ENCODE peak calls at places on chromosomes 6 and 20, in eight cellular contexts. One of them, this sample, is unnamed.

GRCh38 chr6:15017251-15017650 is 228.6 kb upstream of the JARID2 start:
- DNase-seq in amygdala: no peak
- DNase-seq in NT2/D1: peak
- DNase-seq in pancreas: no peak
- DNase-seq in mesenteric fat pad: no peak
- DNase-seq in fibroblast of lung: no peak
- DNase-seq in NCI-H526 treated with DMSO at 0.1 percent for 48 hours: no peak
- DNase-seq in DND-41: peak
- DNase-seq in this sample: no peak

GRCh38 chr20:51456511-51457280 is 85.8 kb downstream of the NFATC2 start:
- DNase-seq in amygdala: peak
- DNase-seq in NT2/D1: peak
- DNase-seq in pancreas: peak
- DNase-seq in mesenteric fat pad: peak
- DNase-seq in fibroblast of lung: peak
- DNase-seq in NCI-H526 treated with DMSO at 0.1 percent for 48 hours: no peak
- DNase-seq in DND-41: no peak
- DNase-seq in this sample: peak

GRCh38 chr6:138219398-138219797 is 1.1 kb upstream of the PBOV1 start:
- DNase-seq in amygdala: no peak
- DNase-seq in NT2/D1: no peak
- DNase-seq in pancreas: no peak
- DNase-seq in mesenteric fat pad: no peak
- DNase-seq in fibroblast of lung: no peak
- DNase-seq in NCI-H526 treated with DMSO at 0.1 percent for 48 hours: no peak
- DNase-seq in DND-41: no peak
- DNase-seq in this sample: no peak

GRCh38 chr6:25930532-25931410 is at the start of gene SLC17A2:
- DNase-seq in amygdala: no peak
- DNase-seq in NT2/D1: no peak
- DNase-seq in pancreas: no peak
- DNase-seq in mesenteric fat pad: no peak
- DNase-seq in fibroblast of lung: no peak
- DNase-seq in NCI-H526 treated with DMSO at 0.1 percent for 48 hours: no peak
- DNase-seq in DND-41: no peak
- DNase-seq in this sample: no peak

GRCh38 chr6:56664007-56664406 is 21.3 kb upstream of the DST start:
- DNase-seq in amygdala: no peak
- DNase-seq in NT2/D1: no peak
- DNase-seq in pancreas: no peak
- DNase-seq in mesenteric fat pad: no peak
- DNase-seq in fibroblast of lung: no peak
- DNase-seq in NCI-H526 treated with DMSO at 0.1 percent for 48 hours: no peak
- DNase-seq in DND-41: no peak
- DNase-seq in this sample: no peak

GRCh38 chr6:32843321-32843978 is 397 bp downstream of the PSMB8 start:
- DNase-seq in amygdala: no peak
- DNase-seq in NT2/D1: no peak
- DNase-seq in pancreas: no peak
- DNase-seq in mesenteric fat pad: no peak
- DNase-seq in fibroblast of lung: peak
- DNase-seq in NCI-H526 treated with DMSO at 0.1 percent for 48 hours: peak
- DNase-seq in DND-41: no peak
- DNase-seq in this sample: no peak

GRCh38 chr6:92125681-92126080 is 1293.7 kb downstream of the EPHA7 start:
- DNase-seq in amygdala: no peak
- DNase-seq in NT2/D1: peak
- DNase-seq in pancreas: no peak
- DNase-seq in mesenteric fat pad: no peak
- DNase-seq in fibroblast of lung: no peak
- DNase-seq in NCI-H526 treated with DMSO at 0.1 percent for 48 hours: no peak
- DNase-seq in DND-41: no peak
- DNase-seq in this sample: no peak

GRCh38 chr6:43221046-43221773 is 8.1 kb downstream of the DNPH1 start:
- DNase-seq in amygdala: no peak
- DNase-seq in NT2/D1: no peak
- DNase-seq in pancreas: no peak
- DNase-seq in mesenteric fat pad: no peak
- DNase-seq in fibroblast of lung: no peak
- DNase-seq in NCI-H526 treated with DMSO at 0.1 percent for 48 hours: no peak
- DNase-seq in DND-41: no peak
- DNase-seq in this sample: no peak

GRCh38 chr6:12280458-12280857 is 9.7 kb upstream of the EDN1 start:
- DNase-seq in amygdala: no peak
- DNase-seq in NT2/D1: no peak
- DNase-seq in pancreas: no peak
- DNase-seq in mesenteric fat pad: no peak
- DNase-seq in fibroblast of lung: no peak
- DNase-seq in NCI-H526 treated with DMSO at 0.1 percent for 48 hours: no peak
- DNase-seq in DND-41: no peak
- DNase-seq in this sample: no peak

GRCh38 chr6:168744866-168745265 is 303.9 kb downstream of the SMOC2 start:
- DNase-seq in amygdala: no peak
- DNase-seq in NT2/D1: no peak
- DNase-seq in pancreas: no peak
- DNase-seq in mesenteric fat pad: no peak
- DNase-seq in fibroblast of lung: no peak
- DNase-seq in NCI-H526 treated with DMSO at 0.1 percent for 48 hours: no peak
- DNase-seq in DND-41: no peak
- DNase-seq in this sample: no peak

GRCh38 chr6:106225581-106225980 is 100.0 kb downstream of the ATG5 start:
- DNase-seq in amygdala: no peak
- DNase-seq in NT2/D1: no peak
- DNase-seq in pancreas: no peak
- DNase-seq in mesenteric fat pad: no peak
- DNase-seq in fibroblast of lung: no peak
- DNase-seq in NCI-H526 treated with DMSO at 0.1 percent for 48 hours: no peak
- DNase-seq in DND-41: no peak
- DNase-seq in this sample: no peak

This sample was measured in tibial nerve.